ENCODE peak calls at places on chromosome 3, in five cellular contexts. One of them, this sample, is unnamed.

GRCh38 chr3:174332413-174332812 is 526.7 kb upstream of the NAALADL2 start:
- DNase-seq in left ventricle myocardium inferior: no peak
- DNase-seq in psoas muscle: no peak
- DNase-seq in OCI-LY7: no peak
- DNase-seq in PC-3: no peak
- DNase-seq in this sample: no peak

GRCh38 chr3:123291404-123291803 is 89.7 kb downstream of the SEC22A start:
- DNase-seq in OCI-LY7: no peak
- DNase-seq in left ventricle myocardium inferior: no peak
- DNase-seq in psoas muscle: no peak
- DNase-seq in PC-3: no peak
- DNase-seq in this sample: no peak

GRCh38 chr3:25945836-25946235 is 155.9 kb downstream of the OXSM start:
- DNase-seq in left ventricle myocardium inferior: no peak
- DNase-seq in OCI-LY7: peak; percentile 1
- DNase-seq in psoas muscle: no peak
- DNase-seq in PC-3: no peak
- DNase-seq in this sample: no peak

GRCh38 chr3:34008191-34008590 is 209.8 kb downstream of the PDCD6IP start:
- DNase-seq in left ventricle myocardium inferior: no peak
- DNase-seq in psoas muscle: no peak
- DNase-seq in PC-3: no peak
- DNase-seq in OCI-LY7: peak; percentile 39
- DNase-seq in this sample: no peak

GRCh38 chr3:128274837-128275236 is 121.6 kb downstream of the EEFSEC start:
- DNase-seq in left ventricle myocardium inferior: no peak
- DNase-seq in OCI-LY7: no peak
- DNase-seq in psoas muscle: no peak
- DNase-seq in PC-3: peak; percentile 91
- DNase-seq in this sample: peak; percentile 11

GRCh38 chr3:33372218-33373081 is 67.8 kb downstream of the UBP1 start:
- DNase-seq in left ventricle myocardium inferior: no peak
- DNase-seq in PC-3: peak; percentile 84
- DNase-seq in psoas muscle: no peak
- DNase-seq in OCI-LY7: peak; percentile 60
- DNase-seq in this sample: no peak

GRCh38 chr3:129519449-129519848 is 9.0 kb upstream of the RHO start:
- DNase-seq in psoas muscle: no peak
- DNase-seq in OCI-LY7: no peak
- DNase-seq in PC-3: no peak
- DNase-seq in left ventricle myocardium inferior: no peak
- DNase-seq in this sample: no peak

GRCh38 chr3:13543251-13543650 is 5.7 kb upstream of the FBLN2 start:
- DNase-seq in left ventricle myocardium inferior: peak; percentile 81
- DNase-seq in PC-3: peak; percentile 43
- DNase-seq in OCI-LY7: no peak
- DNase-seq in psoas muscle: peak; percentile 84
- DNase-seq in this sample: no peak

GRCh38 chr3:18439281-18439680 is 14.1 kb upstream of the SATB1 start:
- DNase-seq in OCI-LY7: no peak
- DNase-seq in PC-3: no peak
- DNase-seq in psoas muscle: no peak
- DNase-seq in left ventricle myocardium inferior: no peak
- DNase-seq in this sample: no peak

GRCh38 chr3:18432752-18433151 is 7.6 kb upstream of the SATB1 start:
- DNase-seq in psoas muscle: no peak
- DNase-seq in left ventricle myocardium inferior: no peak
- DNase-seq in OCI-LY7: no peak
- DNase-seq in PC-3: no peak
- DNase-seq in this sample: no peak

GRCh38 chr3:18438586-18438985 is 13.4 kb upstream of the SATB1 start:
- DNase-seq in OCI-LY7: peak; percentile 33
- DNase-seq in psoas muscle: no peak
- DNase-seq in PC-3: no peak
- DNase-seq in left ventricle myocardium inferior: no peak
- DNase-seq in this sample: no peak

GRCh38 chr3:18436213-18436612 is 11.1 kb upstream of the SATB1 start:
- DNase-seq in left ventricle myocardium inferior: no peak
- DNase-seq in PC-3: no peak
- DNase-seq in OCI-LY7: no peak
- DNase-seq in psoas muscle: no peak
- DNase-seq in this sample: no peak

GRCh38 chr3:18434731-18435130 is 9.6 kb upstream of the SATB1 start:
- DNase-seq in PC-3: no peak
- DNase-seq in psoas muscle: no peak
- DNase-seq in left ventricle myocardium inferior: no peak
- DNase-seq in OCI-LY7: no peak
- DNase-seq in this sample: no peak
- TF ChIP-seq CTCF in PC-3: no peak
- TF ChIP-seq CTCF in psoas muscle: no peak
- TF ChIP-seq CTCF in left ventricle myocardium inferior: no peak
- TF ChIP-seq CTCF in OCI-LY7: no peak
- TF ChIP-seq CTCF in this sample: no peak

DNA sequence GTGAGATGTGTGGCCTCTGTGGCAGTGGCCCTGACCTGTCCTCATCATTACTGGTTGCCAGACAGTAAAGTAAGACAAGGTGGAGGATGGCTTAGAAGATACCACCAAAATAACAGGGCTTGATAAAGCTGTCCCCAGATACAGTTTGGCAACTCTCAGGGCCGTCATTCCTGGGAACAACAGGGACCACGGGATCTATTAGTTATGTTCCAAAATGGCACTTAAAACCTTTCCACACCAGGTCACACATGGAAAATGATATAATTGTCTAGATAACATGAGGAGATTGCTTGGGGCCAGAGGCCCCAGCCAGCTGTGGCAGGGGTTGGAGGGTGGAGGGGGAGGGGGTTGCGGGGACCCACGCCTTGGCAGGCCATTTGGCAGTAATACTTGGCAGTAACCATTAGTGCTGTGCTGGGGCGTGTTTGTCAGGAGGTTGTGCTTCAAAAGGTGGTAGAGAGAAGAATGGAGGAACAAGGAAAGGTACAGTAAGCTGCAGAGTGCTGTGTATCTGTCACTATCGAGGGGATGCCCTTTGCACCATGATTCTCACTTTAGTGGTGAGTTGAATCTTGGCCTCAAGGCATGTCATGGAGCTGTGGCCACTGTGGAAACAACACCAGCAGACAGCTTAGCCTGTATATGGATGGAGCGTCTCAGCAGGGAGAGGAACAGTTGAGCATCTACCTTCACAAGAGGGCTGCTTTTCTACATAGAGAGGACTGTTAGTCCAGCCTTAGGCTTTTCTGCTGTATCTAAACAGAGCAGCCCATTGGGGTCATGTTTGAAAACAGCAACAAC is 14.0 kb downstream of the PLCL2 start:
- DNase-seq in left ventricle myocardium inferior: peak; percentile 74
- DNase-seq in psoas muscle: no peak
- DNase-seq in OCI-LY7: no peak
- DNase-seq in PC-3: no peak
- DNase-seq in this sample: no peak
- H3K4me1 ChIP-seq in left ventricle myocardium inferior: peaks cover 78% of the 10 kb centered on the region
- H3K4me1 ChIP-seq in psoas muscle: peaks cover 82% of the 10 kb centered on the region
- H3K4me1 ChIP-seq in OCI-LY7: peaks cover 92% of the 10 kb centered on the region
- H3K4me1 ChIP-seq in PC-3: peaks cover 25% of the 10 kb centered on the region
- H3K4me1 ChIP-seq in this sample: no peaks in the 10 kb centered on the region

GRCh38 chr3:190326361-190326760 is 4.1 kb upstream of the CLDN1 start:
- DNase-seq in OCI-LY7: no peak
- DNase-seq in PC-3: no peak
- DNase-seq in psoas muscle: no peak
- DNase-seq in left ventricle myocardium inferior: no peak
- DNase-seq in this sample: no peak

GRCh38 chr3:190325923-190326322 is 3.7 kb upstream of the CLDN1 start:
- DNase-seq in OCI-LY7: no peak
- DNase-seq in PC-3: no peak
- DNase-seq in left ventricle myocardium inferior: no peak
- DNase-seq in psoas muscle: no peak
- DNase-seq in this sample: no peak

GRCh38 chr3:190323241-190323617 is 983 bp upstream of the CLDN1 start:
- DNase-seq in PC-3: no peak
- DNase-seq in OCI-LY7: no peak
- DNase-seq in psoas muscle: no peak
- DNase-seq in left ventricle myocardium inferior: no peak
- DNase-seq in this sample: no peak

GRCh38 chr3:190330936-190331734 is 8.9 kb upstream of the CLDN1 start:
- DNase-seq in left ventricle myocardium inferior: no peak
- DNase-seq in OCI-LY7: no peak
- DNase-seq in psoas muscle: no peak
- DNase-seq in PC-3: no peak
- DNase-seq in this sample: no peak

GRCh38 chr3:190326930-190327329 is 4.7 kb upstream of the CLDN1 start:
- DNase-seq in psoas muscle: no peak
- DNase-seq in PC-3: peak; percentile 22
- DNase-seq in OCI-LY7: no peak
- DNase-seq in left ventricle myocardium inferior: no peak
- DNase-seq in this sample: no peak
- TF ChIP-seq CTCF in psoas muscle: no peak
- TF ChIP-seq CTCF in PC-3: no peak
- TF ChIP-seq CTCF in OCI-LY7: no peak
- TF ChIP-seq CTCF in left ventricle myocardium inferior: peak; percentile 22
- TF ChIP-seq CTCF in this sample: no peak

DNA sequence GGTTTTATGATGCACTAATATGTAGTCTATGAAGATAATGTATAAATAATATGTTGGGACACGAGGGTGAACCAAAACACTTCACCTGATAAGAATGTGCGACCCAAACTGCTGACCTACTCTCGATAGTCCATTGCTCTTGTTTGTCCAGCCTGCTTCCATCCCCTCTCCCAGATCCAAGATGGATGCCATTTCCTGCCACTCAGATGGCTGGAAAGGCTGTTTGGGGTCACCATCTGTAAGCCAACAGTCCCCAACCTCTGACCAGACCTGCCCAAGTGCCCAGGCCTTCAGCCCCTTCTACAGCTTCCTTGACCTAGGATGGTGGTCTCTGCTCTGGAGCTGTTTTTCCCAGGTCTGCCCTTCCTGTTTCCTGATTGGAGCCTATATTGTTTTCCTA is 4.8 kb upstream of the PAQR9 start:
- DNase-seq in psoas muscle: no peak
- DNase-seq in PC-3: no peak
- DNase-seq in left ventricle myocardium inferior: no peak
- DNase-seq in OCI-LY7: no peak
- DNase-seq in this sample: no peak
- H3K4me1 ChIP-seq in psoas muscle: no peaks in the 10 kb centered on the region
- H3K4me1 ChIP-seq in PC-3: no peaks in the 10 kb centered on the region
- H3K4me1 ChIP-seq in left ventricle myocardium inferior: peaks cover 30% of the 10 kb centered on the region
- H3K4me1 ChIP-seq in OCI-LY7: no peaks in the 10 kb centered on the region
- H3K4me1 ChIP-seq in this sample: no peaks in the 10 kb centered on the region

DNA sequence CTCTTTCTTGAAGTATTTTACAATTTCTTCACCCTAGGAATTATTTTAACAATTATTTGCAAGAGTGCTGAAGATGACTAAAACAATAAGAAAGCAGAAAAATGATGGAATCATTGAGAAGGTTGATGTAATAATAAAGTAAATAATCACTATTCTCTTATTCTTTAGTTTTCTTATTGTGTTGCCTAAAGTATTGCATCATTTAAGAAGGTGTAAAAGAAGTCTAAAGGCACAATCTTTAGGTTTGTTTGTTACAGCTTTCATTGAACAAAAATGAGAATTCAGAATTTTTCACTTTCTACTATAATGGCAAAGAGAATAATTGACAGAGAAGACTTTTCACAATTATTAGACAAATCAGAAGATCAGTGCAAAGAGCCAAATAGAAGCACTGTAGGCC is 65.2 kb downstream of the ASTE1 start:
- DNase-seq in psoas muscle: no peak
- DNase-seq in PC-3: no peak
- DNase-seq in left ventricle myocardium inferior: no peak
- DNase-seq in OCI-LY7: no peak
- DNase-seq in this sample: no peak
- TF ChIP-seq CTCF in psoas muscle: no peak
- TF ChIP-seq CTCF in PC-3: no peak
- TF ChIP-seq CTCF in left ventricle myocardium inferior: no peak
- TF ChIP-seq CTCF in OCI-LY7: no peak
- TF ChIP-seq CTCF in this sample: no peak

GRCh38 chr3:184320099-184320445 is 5.7 kb downstream of the EIF4G1 start:
- DNase-seq in left ventricle myocardium inferior: peak; percentile 97
- DNase-seq in OCI-LY7: no peak
- DNase-seq in PC-3: peak; percentile 98
- DNase-seq in psoas muscle: peak; percentile 98
- DNase-seq in this sample: no peak
- H3K4me1 ChIP-seq in left ventricle myocardium inferior: peaks cover 91% of the 10 kb centered on the region
- H3K4me1 ChIP-seq in OCI-LY7: peaks cover 19% of the 10 kb centered on the region
- H3K4me1 ChIP-seq in PC-3: peaks cover 40% of the 10 kb centered on the region
- H3K4me1 ChIP-seq in psoas muscle: peaks cover 80% of the 10 kb centered on the region
- H3K4me1 ChIP-seq in this sample: peaks cover 11% of the 10 kb centered on the region

DNA sequence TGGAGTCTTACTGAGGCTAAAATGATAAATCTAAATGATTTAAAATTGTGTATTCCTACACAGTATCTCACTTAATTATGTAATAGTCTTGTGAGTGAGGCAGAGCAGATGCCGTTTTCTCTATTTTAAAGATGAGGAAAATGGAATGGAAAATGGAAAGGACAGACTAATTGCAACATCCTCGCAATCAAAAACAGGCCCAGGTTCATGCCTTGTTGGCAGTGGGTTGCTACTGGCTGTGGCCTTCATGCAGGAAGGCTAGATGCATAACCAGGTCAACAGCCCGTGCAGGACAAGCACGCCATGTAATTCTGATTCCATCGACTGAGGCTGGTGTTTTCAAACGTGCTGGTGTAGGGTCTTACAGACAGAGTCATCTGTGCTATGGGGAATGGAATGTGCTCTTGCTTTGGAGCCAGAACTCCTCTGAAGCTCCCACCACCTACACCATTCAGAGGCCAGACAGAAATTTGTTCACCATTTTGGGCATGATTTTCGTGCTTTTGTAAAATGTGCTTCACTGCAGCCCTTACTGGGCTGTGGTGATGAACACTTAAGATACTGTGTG is 37.9 kb downstream of the MLH1 start:
- DNase-seq in PC-3: no peak
- DNase-seq in psoas muscle: no peak
- DNase-seq in OCI-LY7: no peak
- DNase-seq in left ventricle myocardium inferior: no peak
- DNase-seq in this sample: no peak
- TF ChIP-seq CTCF in PC-3: no peak
- TF ChIP-seq CTCF in psoas muscle: no peak
- TF ChIP-seq CTCF in OCI-LY7: no peak
- TF ChIP-seq CTCF in left ventricle myocardium inferior: no peak
- TF ChIP-seq CTCF in this sample: no peak

DNA sequence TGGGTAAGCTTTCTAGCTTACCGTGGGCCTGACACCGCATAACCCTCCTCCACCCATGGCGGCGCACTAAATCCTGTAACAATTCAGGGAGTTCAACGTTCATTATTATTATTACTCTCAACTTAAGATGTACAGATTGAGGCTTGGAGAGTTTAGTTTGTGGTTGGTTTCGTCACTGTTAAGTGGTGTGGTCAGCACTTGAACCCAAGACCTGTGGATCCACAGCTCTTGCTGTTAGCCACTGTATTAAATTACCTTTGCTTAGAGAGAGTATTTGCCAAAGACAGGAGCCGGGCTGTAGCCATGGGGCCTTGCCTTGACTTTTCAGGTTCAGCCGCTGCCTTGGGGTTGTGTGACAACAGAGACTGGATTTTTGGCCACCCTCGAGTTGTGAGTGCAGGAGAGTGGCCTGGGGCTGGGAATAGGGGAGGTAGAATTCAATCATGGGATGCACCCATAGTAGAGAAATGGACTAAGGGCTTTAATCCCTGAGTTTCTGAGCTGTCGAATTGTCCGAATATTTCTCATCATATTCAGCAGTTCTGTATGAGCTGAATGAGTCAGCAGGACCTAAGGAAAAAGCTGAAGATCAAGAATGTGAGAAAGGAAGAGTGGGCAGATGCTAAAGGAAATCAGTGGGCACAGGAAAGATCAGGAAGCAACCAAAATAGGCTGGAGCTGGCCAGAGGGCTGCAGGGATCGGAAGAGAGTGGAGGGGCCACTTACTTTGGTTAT is 44.6 kb upstream of the SACM1L start:
- DNase-seq in left ventricle myocardium inferior: no peak
- DNase-seq in PC-3: peak; percentile 91
- DNase-seq in psoas muscle: no peak
- DNase-seq in OCI-LY7: no peak
- DNase-seq in this sample: no peak
- H3K4me1 ChIP-seq in left ventricle myocardium inferior: peaks cover 79% of the 10 kb centered on the region
- H3K4me1 ChIP-seq in PC-3: peaks cover 76% of the 10 kb centered on the region
- H3K4me1 ChIP-seq in psoas muscle: peaks cover 63% of the 10 kb centered on the region
- H3K4me1 ChIP-seq in OCI-LY7: no peaks in the 10 kb centered on the region
- H3K4me1 ChIP-seq in this sample: peaks cover 37% of the 10 kb centered on the region